ENCODE peak calls at places on chromosomes 16 and 17, in five cellular contexts. Q, M, W, F and S are unnamed samples.

GRCh38 chr17:67244621-67245072 is 349 bp downstream of the HELZ start:
- DNase-seq in W (peak; percentile 56), Q (peak; percentile 51), F (peak; percentile 8), M (peak; percentile 18), S (peak; percentile 19)

GRCh38 chr17:74024871-74025531 is 178.5 kb upstream of the RPL38 start:
- DNase-seq in F (no peak), W (no peak), M (no peak), Q (no peak), S (no peak)

GRCh38 chr17:306536-307294 is 45.9 kb downstream of the RPH3AL start:
- DNase-seq in F (no peak), W (no peak), M (no peak), Q (peak; percentile 41), S (no peak)

GRCh38 chr17:37786481-37786880 is 41.6 kb upstream of the HNF1B start:
- DNase-seq in W (no peak), Q (no peak), F (no peak), M (no peak), S (no peak)

GRCh38 chr16:7303014-7303676 is 29.5 kb upstream of the RBFOX1 start:
- DNase-seq in F (no peak), Q (no peak), M (peak; percentile 20), W (no peak), S (no peak)

GRCh38 chr17:31099051-31099450 is 4.3 kb downstream of the NF1 start:
- DNase-seq in Q (no peak), W (no peak), F (no peak), M (no peak), S (no peak)

GRCh38 chr17:62971853-62972252 is 5.8 kb downstream of the TANC2 start:
- DNase-seq in F (no peak), W (no peak), M (no peak), Q (no peak), S (no peak)

GRCh38 chr17:43006639-43007551 is at the start of gene IFI35:
- DNase-seq in Q (peak; percentile 91), F (peak; percentile 89), M (peak; percentile 85), W (peak; percentile 88), S (peak; percentile 93)

GRCh38 chr16:85225291-85225690 is 113.0 kb upstream of the CIBAR2 start:
- DNase-seq in M (no peak), F (no peak), Q (no peak), W (no peak), S (no peak)

GRCh38 chr16:20042848-20043247 is 30.8 kb downstream of the GPR139 start:
- DNase-seq in F (no peak), Q (no peak), W (no peak), M (no peak), S (no peak)

GRCh38 chr17:40129498-40129897 is 7.7 kb downstream of the MSL1 start:
- DNase-seq in M (no peak), Q (no peak), F (no peak), W (no peak), S (no peak)

GRCh38 chr16:63005356-63005755 is 969.1 kb upstream of the CDH8 start:
- DNase-seq in F (no peak), Q (no peak), W (no peak), M (no peak), S (no peak)

GRCh38 chr16:69727916-69728270 is 1.5 kb upstream of the NQO1 start:
- DNase-seq in F (no peak), Q (peak; percentile 82), W (no peak), M (peak; percentile 36), S (no peak)

GRCh38 chr16:3182608-3183444 is 5.2 kb upstream of the OR1F1 start:
- DNase-seq in M (no peak), Q (peak; percentile 68), F (no peak), W (no peak), S (peak; percentile 35)
- TF ChIP-seq CTCF in M (peak; percentile 40), Q (peak; percentile 36), F (peak; percentile 21), W (peak; percentile 35), S (peak; percentile 19)

DNA sequence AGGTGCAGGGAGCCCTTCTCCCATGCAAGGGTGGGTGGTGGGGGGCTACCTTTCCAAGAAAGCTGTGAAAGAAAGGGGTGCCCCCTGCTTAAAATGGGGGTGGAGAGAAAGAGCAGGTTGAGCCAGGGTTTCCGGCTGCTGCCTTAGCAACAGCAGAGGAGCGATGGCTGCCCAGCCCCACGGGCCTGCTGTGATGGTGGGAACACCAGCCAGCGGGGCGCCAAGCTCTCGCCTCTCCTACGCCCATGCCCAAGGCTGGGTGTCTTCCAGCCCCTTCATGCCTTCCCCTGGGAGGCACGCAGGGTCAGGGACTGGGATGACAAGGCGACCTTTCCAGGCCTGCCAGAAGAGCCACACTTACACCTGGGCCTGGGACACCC is 3.0 kb downstream of the FMNL1 start:
- DNase-seq in F (no peak), M (no peak), Q (no peak), W (no peak), S (no peak)
- H3K4me1 ChIP-seq in F (peaks cover 50% of the 10 kb centered on the region), M (peaks cover 86% of the 10 kb centered on the region), Q (peaks cover 69% of the 10 kb centered on the region), W (no peaks in the 10 kb centered on the region), S (peaks cover 28% of the 10 kb centered on the region)

GRCh38 chr16:2512920-2513404 is 790 bp upstream of the ATP6V0C start:
- DNase-seq in Q (peak; percentile 50), F (peak; percentile 10), M (no peak), W (peak; percentile 57), S (no peak)
- TF ChIP-seq CTCF in Q (no peak), F (no peak), M (no peak), W (no peak), S (no peak)

DNA sequence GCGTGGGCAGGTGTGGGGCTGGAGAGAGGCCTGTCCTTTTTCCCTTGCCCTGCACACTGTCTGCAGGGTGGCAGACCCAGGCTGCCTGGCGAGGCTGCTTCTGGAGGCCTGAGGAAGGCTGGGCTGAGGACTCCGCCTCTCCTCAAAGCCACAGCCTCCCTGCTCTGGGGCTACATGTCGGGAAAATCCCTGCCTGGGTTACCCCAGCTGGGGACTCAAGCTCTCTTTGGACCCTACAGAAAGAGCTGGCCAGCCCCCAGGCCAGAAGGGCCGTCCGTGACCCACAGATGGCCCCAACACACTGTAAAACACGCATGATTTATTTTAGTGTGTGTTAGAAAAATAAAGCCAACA is 33.8 kb upstream of the SLC38A10 start:
- DNase-seq in W (no peak), F (no peak), M (no peak), Q (no peak), S (no peak)
- H3K4me1 ChIP-seq in W (peaks cover 4% of the 10 kb centered on the region), F (peaks cover 20% of the 10 kb centered on the region), M (peaks cover 38% of the 10 kb centered on the region), Q (peaks cover 53% of the 10 kb centered on the region), S (peaks cover 48% of the 10 kb centered on the region)

GRCh38 chr17:29615048-29615385 is 7.7 kb downstream of the CORO6 start:
- DNase-seq in Q (peak; percentile 79), F (no peak), W (no peak), M (no peak), S (peak; percentile 54)
- TF ChIP-seq CTCF in Q (no peak), F (no peak), W (no peak), M (no peak), S (no peak)

GRCh38 chr16:4495766-4496165 is 19.6 kb downstream of the HMOX2 start:
- DNase-seq in F (no peak), M (no peak), W (no peak), Q (no peak), S (no peak)
- H3K4me1 ChIP-seq in F (peaks cover 13% of the 10 kb centered on the region), M (peaks cover 60% of the 10 kb centered on the region), W (peaks cover 4% of the 10 kb centered on the region), Q (peaks cover 11% of the 10 kb centered on the region), S (peaks cover 10% of the 10 kb centered on the region)

GRCh38 chr17:64177346-64178010 is 47.5 kb upstream of the ERN1 start:
- DNase-seq in F (no peak), M (no peak), Q (no peak), W (no peak), S (no peak)
- TF ChIP-seq CTCF in F (no peak), M (no peak), Q (no peak), W (no peak), S (no peak)